ENCODE peak calls at places on chromosomes 3 and 15, in ten cellular contexts. O, D, V, X, Y, Z, I, M, C and R are unnamed samples.

GRCh38 chr15:82810061-82810862 is 834 bp downstream of the WHAMM start:
- DNase-seq in O (peak; percentile 30), X (no peak), V (no peak), Y (no peak), I (no peak), M (no peak), C (peak; percentile 71), D (peak; percentile 39), Z (peak; percentile 60), R (no peak)

GRCh38 chr3:128683957-128684356 is 33.3 kb upstream of the RPN1 start:
- DNase-seq in D (no peak), O (no peak), C (no peak), X (no peak), V (no peak), I (no peak), Z (no peak), Y (no peak), M (no peak), R (no peak)

GRCh38 chr15:75810874-75811498 is 32.3 kb upstream of the UBE2Q2 start:
- DNase-seq in O (no peak), V (no peak), Y (no peak), M (no peak), D (no peak), X (no peak), I (no peak), C (no peak), Z (no peak), R (no peak)

GRCh38 chr3:45554001-45554691 is 40.4 kb upstream of the LIMD1 start:
- DNase-seq in M (no peak), O (peak; percentile 67), D (no peak), I (no peak), V (no peak), Z (peak; percentile 47), C (no peak), Y (no peak), X (no peak), R (no peak)

GRCh38 chr3:66276705-66277274 is 56.0 kb downstream of the SLC25A26 start:
- DNase-seq in X (no peak), I (peak; percentile 39), V (peak; percentile 65), C (peak; percentile 74), Z (peak; percentile 84), O (peak; percentile 54), D (peak; percentile 55), Y (peak; percentile 31), M (peak; percentile 14), R (no peak)

GRCh38 chr3:12841085-12841969 is at the start of gene RPL32:
- DNase-seq in M (peak; percentile 77), I (peak; percentile 76), C (peak; percentile 96), V (peak; percentile 93), O (peak; percentile 90), Y (peak; percentile 49), X (peak; percentile 90), Z (peak; percentile 98), D (peak; percentile 93), R (peak; percentile 54)

GRCh38 chr3:188947983-188948657 is 223.7 kb upstream of the TPRG1 start:
- DNase-seq in D (no peak), I (no peak), M (peak; percentile 94), V (no peak), X (peak; percentile 99), Y (peak; percentile 93), Z (peak; percentile 89), C (peak; percentile 86), O (peak; percentile 95), R (peak; percentile 92)

GRCh38 chr3:165837058-165837525 is at the start of gene BCHE:
- DNase-seq in X (no peak), Y (no peak), C (peak; percentile 50), D (no peak), V (peak; percentile 42), Z (peak; percentile 40), I (no peak), M (no peak), O (peak; percentile 10), R (no peak)

GRCh38 chr15:45522931-45523331 is 376 bp upstream of the SLC30A4 start:
- DNase-seq in O (no peak), Z (peak; percentile 65), C (no peak), I (no peak), V (no peak), Y (no peak), M (peak; percentile 42), X (no peak), D (no peak), R (peak; percentile 84)

GRCh38 chr3:132344666-132345280 is 27.6 kb downstream of the ACP3 start:
- DNase-seq in Z (no peak), C (no peak), O (no peak), I (no peak), M (no peak), D (no peak), V (no peak), X (no peak), Y (no peak), R (no peak)

GRCh38 chr3:97037294-97037943 is 223.0 kb downstream of the EPHA6 start:
- DNase-seq in Z (no peak), V (no peak), O (no peak), Y (no peak), X (no peak), M (no peak), D (peak; percentile 9), I (no peak), C (no peak), R (no peak)

GRCh38 chr3:119294402-119294888 is 262 bp downstream of the ARHGAP31 start:
- DNase-seq in Z (no peak), V (no peak), C (peak; percentile 51), M (peak; percentile 20), O (peak; percentile 63), X (peak; percentile 77), I (peak; percentile 64), Y (no peak), D (no peak), R (no peak)

DNA sequence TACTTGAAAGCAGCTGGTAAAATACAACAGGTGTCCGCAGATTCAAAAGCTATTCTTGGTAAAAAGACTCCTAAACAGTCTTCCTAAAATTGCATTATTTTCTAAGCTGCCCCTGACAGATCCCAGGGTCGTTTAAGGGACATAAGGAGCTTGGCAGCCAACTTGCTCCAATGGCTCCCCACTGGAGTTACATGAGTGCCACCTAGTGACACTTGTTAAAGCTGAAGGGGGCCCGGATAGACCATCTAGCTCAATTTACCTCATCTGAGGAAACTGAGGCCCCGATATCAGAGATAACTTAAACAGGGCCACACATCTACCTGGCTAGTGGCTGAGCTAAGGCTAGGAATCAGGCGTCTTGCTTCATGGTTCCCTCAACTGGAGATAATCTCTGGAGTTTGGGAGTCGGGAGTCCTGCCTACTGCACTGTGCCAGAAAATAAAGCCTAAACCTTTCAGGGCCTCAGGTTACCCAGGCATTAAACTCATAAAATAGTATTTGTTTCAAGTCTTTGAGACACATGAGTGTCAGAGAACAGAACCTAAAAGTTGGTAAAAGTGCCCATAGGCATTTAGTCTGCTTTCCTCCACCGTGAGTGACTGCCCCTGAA is 6.5 kb upstream of the TBC1D23 start:
- DNase-seq in Z (peak; percentile 92), Y (no peak), D (peak; percentile 68), X (no peak), I (no peak), V (peak; percentile 59), M (peak; percentile 47), C (peak; percentile 86), O (peak; percentile 68), R (peak; percentile 13)
- H3K27ac ChIP-seq in Z (no peak overlapping the region), Y (peak overlapping the region; percentile 75), D (no peak overlapping the region), X (peak overlapping the region; percentile 60), I (no peak overlapping the region), V (no peak overlapping the region), M (no peak overlapping the region), C (no peak overlapping the region), O (peak overlapping the region; percentile 47), R (no peak overlapping the region)

GRCh38 chr3:52483081-52483480 is 12.1 kb upstream of the STAB1 start:
- DNase-seq in Y (no peak), Z (no peak), X (no peak), D (no peak), M (no peak), I (no peak), C (no peak), O (no peak), V (no peak), R (no peak)
- H3K27ac ChIP-seq in Y (peak overlapping the region; percentile 34), Z (no peak overlapping the region), X (no peak overlapping the region), D (no peak overlapping the region), M (peak overlapping the region; percentile 91), I (no peak overlapping the region), C (no peak overlapping the region), O (peak overlapping the region; percentile 71), V (peak overlapping the region; percentile 57), R (peak overlapping the region; percentile 87)

DNA sequence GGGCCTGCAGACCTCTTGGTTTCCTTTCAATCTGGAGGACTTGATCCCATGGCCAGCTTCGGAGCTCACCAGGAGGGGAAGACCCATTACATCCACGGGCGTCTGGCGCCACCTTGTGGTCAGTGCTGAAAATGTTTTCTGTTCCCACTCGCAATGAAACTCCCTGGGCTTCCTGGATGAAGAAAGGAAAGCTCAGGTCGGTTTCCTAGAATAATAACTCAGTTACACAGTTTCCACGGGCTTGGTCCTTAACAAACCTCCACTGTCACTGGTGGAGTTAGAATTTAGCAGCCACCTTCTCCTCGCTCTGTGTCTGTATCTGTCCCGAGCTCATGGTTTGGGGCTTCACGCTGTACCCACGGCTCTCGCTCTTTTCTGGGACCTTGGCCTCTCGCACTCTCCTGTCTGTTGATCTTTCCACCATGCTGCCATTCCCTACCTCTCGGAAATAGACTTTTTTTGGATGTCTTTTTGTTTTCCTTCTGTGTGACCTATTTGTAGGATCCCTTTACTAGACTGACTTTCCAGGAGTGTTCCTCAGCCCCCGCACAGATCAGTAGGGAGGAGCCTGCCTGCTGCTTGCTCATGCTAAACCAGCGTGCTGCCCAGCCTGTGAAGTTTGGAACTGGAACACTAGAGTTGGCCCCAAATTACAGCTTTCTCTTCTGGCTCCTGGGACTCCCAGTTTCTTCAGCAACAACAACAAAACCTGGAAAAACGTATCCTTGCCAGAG is 56.3 kb downstream of the IL20RB start:
- DNase-seq in V (peak; percentile 74), Y (peak; percentile 69), C (peak; percentile 90), Z (peak; percentile 91), M (peak; percentile 85), O (peak; percentile 88), X (peak; percentile 94), D (peak; percentile 82), I (peak; percentile 77), R (peak; percentile 86)
- H3K27ac ChIP-seq in V (no peak overlapping the region), Y (peak overlapping the region; percentile 77), C (no peak overlapping the region), Z (no peak overlapping the region), M (peak overlapping the region; percentile 75), O (peak overlapping the region; percentile 70), X (peak overlapping the region; percentile 81), D (peak overlapping the region; percentile 63), I (peak overlapping the region; percentile 49), R (no peak overlapping the region)

GRCh38 chr15:94383706-94384105 is 152.3 kb downstream of the MCTP2 start:
- DNase-seq in Y (no peak), D (no peak), O (no peak), V (no peak), X (no peak), I (no peak), Z (no peak), M (peak; percentile 13), C (no peak), R (no peak)

GRCh38 chr15:94385441-94385840 is 154.1 kb downstream of the MCTP2 start:
- DNase-seq in Y (no peak), C (no peak), X (no peak), V (no peak), O (no peak), I (no peak), M (no peak), D (no peak), Z (no peak), R (no peak)

GRCh38 chr15:94383041-94383440 is 151.7 kb downstream of the MCTP2 start:
- DNase-seq in V (no peak), X (no peak), D (no peak), M (no peak), C (no peak), Z (no peak), O (no peak), I (no peak), Y (no peak), R (no peak)

GRCh38 chr15:94387442-94387841 is 156.1 kb downstream of the MCTP2 start:
- DNase-seq in O (no peak), M (no peak), X (no peak), Z (no peak), C (no peak), V (no peak), Y (no peak), D (no peak), I (no peak), R (no peak)

GRCh38 chr15:94387854-94388441 is 156.6 kb downstream of the MCTP2 start:
- DNase-seq in Y (no peak), Z (no peak), C (no peak), M (no peak), V (no peak), I (no peak), X (no peak), O (no peak), D (no peak), R (no peak)
- H3K27ac ChIP-seq in Y (no peak overlapping the region), Z (no peak overlapping the region), C (no peak overlapping the region), M (no peak overlapping the region), V (no peak overlapping the region), I (no peak overlapping the region), X (no peak overlapping the region), O (no peak overlapping the region), D (no peak overlapping the region), R (no peak overlapping the region)